ENCODE peak calls at places on chromosomes 13 and 19, in six cellular contexts. S is Peyer's patch, F is cardiac muscle cell, G is left ventricle myocardium inferior, J is progenitor cell of endocrine pancreas, O is suprapubic skin. P is an unnamed sample.

GRCh38 chr19:10915511-10916091 is 12.8 kb downstream of the YIPF2 start:
- DNase-seq in S (no peak), F (peak; percentile 56), G (no peak), J (no peak), O (peak; percentile 90), P (no peak)

GRCh38 chr13:80577951-80578670 is 237.2 kb upstream of the SPRY2 start:
- DNase-seq in S (no peak), F (no peak), G (no peak), J (no peak), O (no peak), P (no peak)

GRCh38 chr13:100131863-100132574 is 43.1 kb downstream of the PCCA start:
- DNase-seq in S (no peak), F (peak; percentile 77), G (no peak), J (no peak), O (no peak), P (no peak)

GRCh38 chr13:29459818-29460335 is 135.6 kb downstream of the SLC7A1 start:
- DNase-seq in S (no peak), F (no peak), G (no peak), J (no peak), O (no peak), P (no peak)

GRCh38 chr13:21476893-21477472 is 17.9 kb upstream of the ZDHHC20 start:
- DNase-seq in S (peak; percentile 77), F (peak; percentile 93), G (peak; percentile 77), J (peak; percentile 83), O (peak; percentile 89), P (peak; percentile 84)

GRCh38 chr13:39556856-39557255 is 46.1 kb downstream of the LHFPL6 start:
- DNase-seq in S (no peak), F (no peak), G (no peak), J (no peak), O (no peak), P (no peak)

GRCh38 chr13:37406031-37406430 is 192.5 kb downstream of the POSTN start:
- DNase-seq in S (no peak), F (no peak), G (no peak), J (no peak), O (no peak), P (no peak)

GRCh38 chr13:78742659-78743058 is 83.7 kb upstream of the OBI1 start:
- DNase-seq in S (no peak), F (no peak), G (no peak), J (no peak), O (no peak), P (no peak)

GRCh38 chr19:48051345-48052033 is 7.6 kb upstream of the CABP5 start:
- DNase-seq in S (no peak), F (no peak), G (no peak), J (no peak), O (no peak), P (no peak)

GRCh38 chr19:29671393-29672076 is 6.3 kb downstream of the PLEKHF1 start:
- DNase-seq in S (peak; percentile 89), F (peak; percentile 60), G (peak; percentile 68), J (no peak), O (no peak), P (no peak)
- TF ChIP-seq CTCF in S (peak; percentile 45), F (peak; percentile 24), G (peak; percentile 57), J (no peak), O (peak; percentile 33), P (no peak)

GRCh38 chr19:43532962-43533545 is at the start of gene ZNF575:
- DNase-seq in S (peak; percentile 87), F (peak; percentile 98), G (peak; percentile 91), J (peak; percentile 89), O (peak; percentile 90), P (peak; percentile 91)
- TF ChIP-seq CTCF in S (no peak), F (no peak), G (no peak), J (no peak), O (no peak), P (no peak)

DNA sequence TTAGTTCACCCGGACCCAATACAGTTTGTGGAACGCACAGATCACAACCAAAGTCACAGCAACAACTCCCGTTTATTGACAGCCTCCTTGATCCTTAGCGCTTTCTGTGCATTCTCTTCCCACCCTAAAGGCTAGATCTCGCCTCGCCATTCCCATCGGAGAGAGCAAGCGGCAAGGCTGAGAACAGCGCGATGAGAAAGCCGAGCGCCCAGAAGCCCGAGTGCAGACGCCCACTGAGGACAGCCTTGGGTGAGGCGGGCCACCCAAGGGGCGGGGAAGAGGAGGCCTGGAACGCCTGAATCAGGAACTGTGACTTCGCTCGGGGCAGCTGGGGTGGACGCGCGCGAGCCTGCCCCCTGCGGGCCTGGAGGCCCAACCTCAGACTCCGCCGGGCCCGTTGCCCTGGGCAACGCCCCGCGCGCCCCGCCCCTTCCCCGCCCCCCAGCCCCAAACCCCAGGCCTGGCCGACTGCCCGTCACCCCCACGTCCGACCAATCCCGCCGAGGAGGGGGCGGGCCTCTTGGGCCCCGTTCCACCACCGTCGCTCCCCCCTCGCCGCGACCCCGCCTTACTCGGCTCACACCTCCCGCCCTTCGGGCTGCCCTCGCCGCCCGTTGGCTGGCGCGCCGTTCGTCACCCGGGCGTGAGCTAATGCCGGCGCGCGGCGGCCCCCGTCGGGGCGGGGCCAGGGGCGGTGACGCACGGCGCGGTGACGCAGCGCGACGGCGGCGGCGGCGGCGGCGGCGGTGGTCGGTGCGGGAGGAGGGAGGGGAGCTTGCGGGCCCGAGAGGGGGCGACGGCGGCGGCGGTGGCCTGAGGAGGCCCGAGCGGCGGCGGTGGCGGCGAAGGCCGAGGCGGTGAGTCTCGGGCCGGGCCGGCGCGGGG is at the start of gene SAMD4B:
- DNase-seq in S (peak; percentile 99), F (peak; percentile 99), G (peak; percentile 99), J (peak; percentile 98), O (peak; percentile 99), P (peak; percentile 99)
- TF ChIP-seq CTCF in S (peak; percentile 91), F (peak; percentile 58), G (peak; percentile 89), J (peak; percentile 86), O (peak; percentile 90), P (peak; percentile 63)

DNA sequence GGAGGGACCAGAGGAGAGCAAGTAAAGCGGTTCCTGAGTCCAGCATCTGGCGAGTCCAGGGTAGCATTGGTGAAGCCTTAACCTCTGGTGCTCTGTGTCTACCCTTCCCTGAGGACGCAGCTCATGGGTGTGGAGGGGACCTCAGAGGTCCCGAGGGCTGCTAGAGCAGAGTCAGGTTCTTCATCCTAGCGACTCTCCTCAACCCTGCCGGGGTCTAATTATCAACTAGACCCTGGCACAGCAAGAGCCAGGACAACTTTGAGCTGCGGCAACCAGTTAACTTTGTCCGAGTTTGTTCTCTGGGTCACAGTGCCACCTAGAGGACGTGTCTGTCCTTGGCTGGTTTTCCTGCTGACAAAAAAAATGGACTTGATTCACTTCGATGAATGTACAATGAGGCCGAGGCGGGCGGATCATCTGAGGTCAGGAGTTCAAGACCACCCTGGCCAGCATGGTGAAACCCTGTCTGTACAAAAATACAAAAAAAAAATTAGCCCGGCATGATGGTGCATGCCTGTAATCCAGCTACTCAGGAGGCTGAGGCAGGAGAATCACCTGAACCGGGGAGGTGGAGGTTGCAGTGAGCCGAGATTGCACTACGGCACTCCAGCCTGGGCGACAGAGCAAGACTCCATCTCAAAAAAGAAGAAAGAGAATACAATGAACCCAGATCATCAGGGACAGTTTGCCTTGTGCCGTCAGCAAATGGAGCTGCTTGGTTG is 24.9 kb downstream of the TSSK6 start:
- DNase-seq in S (peak; percentile 81), F (peak; percentile 89), G (peak; percentile 69), J (peak; percentile 71), O (no peak), P (peak; percentile 82)
- TF ChIP-seq CTCF in S (peak; percentile 90), F (peak; percentile 81), G (peak; percentile 90), J (peak; percentile 91), O (peak; percentile 73), P (peak; percentile 81)

DNA sequence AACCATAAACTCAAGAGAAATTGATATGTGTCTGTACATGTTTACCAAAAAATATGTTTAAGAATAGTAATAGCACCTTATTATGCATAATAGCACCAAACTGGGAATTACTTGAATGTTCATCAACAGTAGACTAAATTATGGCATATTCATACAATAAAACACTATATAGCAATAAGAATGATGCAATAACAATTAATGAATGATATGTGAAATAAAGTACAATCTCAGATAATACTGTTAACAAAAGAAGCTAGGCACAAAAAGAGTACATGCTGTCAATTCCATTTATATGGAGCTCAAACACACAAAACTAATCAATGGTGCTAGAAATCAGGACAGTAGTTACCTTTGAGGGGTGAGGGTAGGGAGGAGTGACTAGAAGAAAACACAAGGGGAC is 36.3 kb downstream of the ZC3H13 start:
- DNase-seq in S (no peak), F (no peak), G (no peak), J (no peak), O (no peak), P (no peak)
- TF ChIP-seq CTCF in S (no peak), F (no peak), G (no peak), J (no peak), O (no peak), P (no peak)

P was measured in nephron progenitor cell.